ENCODE peak calls at places on chromosomes 6 and 20, in ten cellular contexts. E, Q, H, G, M, P, C, Y, R and X are unnamed samples.

GRCh38 chr20:49608752-49609670 is 41.1 kb upstream of the PTGIS start:
- DNase-seq in E (peak; percentile 61), Y (peak; percentile 71), G (peak; percentile 61), P (peak; percentile 60), H (peak; percentile 93), R (no peak), Q (peak; percentile 74), C (peak; percentile 60), M (peak; percentile 80), X (peak; percentile 76)

GRCh38 chr6:75351570-75351969 is 67.0 kb upstream of the TMEM30A start:
- DNase-seq in H (no peak), E (no peak), Q (no peak), C (no peak), M (no peak), P (no peak), Y (no peak), G (no peak), R (no peak), X (no peak)

GRCh38 chr20:18679020-18679419 is 91.2 kb downstream of the DTD1 start:
- DNase-seq in P (no peak), C (peak; percentile 19), E (no peak), Q (no peak), H (no peak), R (no peak), G (no peak), Y (peak; percentile 4), M (no peak), X (no peak)

GRCh38 chr6:15386110-15386755 is 140.4 kb downstream of the JARID2 start:
- DNase-seq in M (no peak), Y (no peak), C (no peak), G (no peak), R (no peak), Q (no peak), E (no peak), P (no peak), H (no peak), X (no peak)

GRCh38 chr6:84340422-84340821 is 113.0 kb upstream of the CEP162 start:
- DNase-seq in Q (no peak), H (no peak), Y (no peak), R (no peak), M (no peak), G (no peak), P (no peak), E (no peak), C (no peak), X (no peak)

GRCh38 chr6:82385102-82385501 is 21.5 kb downstream of the TPBG start:
- DNase-seq in P (no peak), E (no peak), M (no peak), H (no peak), Q (no peak), G (no peak), R (no peak), Y (no peak), C (no peak), X (no peak)

GRCh38 chr6:139124887-139125672 is 9.8 kb upstream of the HECA start:
- DNase-seq in Q (peak; percentile 82), G (peak; percentile 55), E (peak; percentile 26), H (peak; percentile 90), Y (peak; percentile 66), P (peak; percentile 68), C (peak; percentile 87), M (peak; percentile 65), R (peak; percentile 75), X (peak; percentile 78)

GRCh38 chr6:81793811-81794210 is 41.3 kb upstream of the TENT5A start:
- DNase-seq in G (no peak), H (no peak), C (peak; percentile 32), P (no peak), M (no peak), R (no peak), Y (peak; percentile 65), E (no peak), Q (no peak), X (no peak)

GRCh38 chr20:48189177-48189576 is 403.9 kb upstream of the SULF2 start:
- DNase-seq in Q (no peak), R (no peak), H (no peak), C (peak; percentile 56), G (no peak), Y (peak; percentile 22), E (peak; percentile 5), M (no peak), P (no peak), X (no peak)

GRCh38 chr6:45105170-45105820 is 222.8 kb upstream of the RUNX2 start:
- DNase-seq in E (no peak), C (no peak), Q (no peak), Y (peak; percentile 43), P (no peak), G (no peak), R (no peak), M (no peak), H (no peak), X (no peak)

DNA sequence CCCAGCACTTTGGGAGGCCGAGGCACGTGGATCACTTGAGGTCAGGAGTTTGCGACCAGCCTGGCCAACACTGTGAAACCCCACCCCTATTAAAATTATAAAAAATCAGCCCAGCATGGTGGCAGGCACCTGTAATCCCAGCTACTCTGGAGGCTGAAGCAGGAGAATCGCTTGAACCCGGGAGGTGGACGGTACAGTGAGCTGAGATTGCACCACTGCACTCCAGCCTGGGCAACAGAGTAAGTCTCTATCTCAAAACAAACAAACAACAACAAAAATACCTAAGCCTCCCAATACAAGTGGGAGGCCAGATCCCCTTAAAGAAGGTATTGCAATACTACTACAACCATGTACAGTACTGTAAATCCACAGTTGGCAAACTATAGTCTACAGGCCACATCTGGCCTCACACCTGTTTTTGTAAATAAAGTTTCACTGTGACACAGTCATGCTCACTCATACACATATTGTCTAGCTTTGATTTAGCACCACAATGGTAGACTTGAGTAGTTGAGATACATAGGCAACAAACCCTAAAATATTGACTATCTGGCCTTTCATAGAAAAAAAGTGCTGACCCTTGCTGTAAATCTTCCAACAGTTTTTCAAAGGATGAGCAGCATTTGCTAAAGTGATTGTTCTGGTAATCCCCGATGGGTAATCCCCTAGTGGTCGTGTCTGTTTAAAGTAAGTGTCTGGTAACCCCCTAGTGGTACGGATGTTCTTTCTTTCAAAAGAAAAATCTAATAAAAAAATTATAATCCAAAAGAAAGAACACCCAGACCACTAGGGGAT is 202.0 kb downstream of the RNGTT start:
- DNase-seq in C (no peak), Y (no peak), H (no peak), R (no peak), M (no peak), Q (no peak), G (no peak), P (no peak), E (no peak), X (no peak)
- H3K4me3 ChIP-seq in C (no peak overlapping the region), Y (no peak overlapping the region), H (no peak overlapping the region), R (no peak overlapping the region), M (no peak overlapping the region), Q (no peak overlapping the region), G (no peak overlapping the region), P (no peak overlapping the region), E (no peak overlapping the region), X (no peak overlapping the region)

GRCh38 chr20:36543187-36544133 is 2.1 kb downstream of the MYL9 start:
- DNase-seq in G (no peak), P (no peak), M (no peak), R (no peak), E (no peak), Q (peak; percentile 60), C (peak; percentile 69), H (peak; percentile 67), Y (peak; percentile 92), X (peak; percentile 68)
- H3K4me3 ChIP-seq in G (peak overlapping the region; percentile 86), P (no peak overlapping the region), M (peak overlapping the region; percentile 67), R (no peak overlapping the region), E (no peak overlapping the region), Q (peak overlapping the region; percentile 59), C (peak overlapping the region; percentile 87), H (peak overlapping the region; percentile 55), Y (peak overlapping the region; percentile 97), X (no peak overlapping the region)

GRCh38 chr6:18985061-18985460 is 597.9 kb downstream of the RNF144B start:
- DNase-seq in E (no peak), G (no peak), H (no peak), Q (no peak), C (no peak), Y (no peak), P (no peak), R (no peak), M (no peak), X (no peak)

GRCh38 chr6:18985958-18986357 is 598.8 kb downstream of the RNF144B start:
- DNase-seq in Q (no peak), P (no peak), R (no peak), H (no peak), E (no peak), M (no peak), C (no peak), Y (no peak), G (no peak), X (no peak)

GRCh38 chr6:18990313-18990978 is 603.3 kb downstream of the RNF144B start:
- DNase-seq in M (peak; percentile 89), P (no peak), E (peak; percentile 26), G (peak; percentile 70), R (no peak), H (peak; percentile 75), Y (peak; percentile 44), Q (peak; percentile 69), C (peak; percentile 47), X (peak; percentile 55)
- H3K4me3 ChIP-seq in M (no peak overlapping the region), P (no peak overlapping the region), E (no peak overlapping the region), G (no peak overlapping the region), R (no peak overlapping the region), H (no peak overlapping the region), Y (no peak overlapping the region), Q (no peak overlapping the region), C (no peak overlapping the region), X (no peak overlapping the region)

GRCh38 chr6:46217671-46218131 is 46.9 kb upstream of the ENPP5 start:
- DNase-seq in H (no peak), R (no peak), G (no peak), C (peak; percentile 44), E (no peak), Q (no peak), M (no peak), Y (peak; percentile 7), P (no peak), X (no peak)

GRCh38 chr6:46218457-46218856 is 47.7 kb upstream of the ENPP5 start:
- DNase-seq in M (no peak), H (no peak), Q (no peak), C (no peak), P (no peak), R (no peak), Y (no peak), E (no peak), G (no peak), X (no peak)

GRCh38 chr6:46221221-46221793 is 50.5 kb upstream of the ENPP5 start:
- DNase-seq in Q (no peak), H (no peak), Y (peak; percentile 72), R (peak; percentile 5), C (peak; percentile 52), M (peak; percentile 58), E (peak; percentile 43), G (no peak), P (no peak), X (no peak)

GRCh38 chr6:46220351-46221220 is 49.8 kb upstream of the ENPP5 start:
- DNase-seq in Y (no peak), C (peak; percentile 9), E (no peak), H (no peak), P (no peak), R (no peak), Q (no peak), M (no peak), G (no peak), X (no peak)

DNA sequence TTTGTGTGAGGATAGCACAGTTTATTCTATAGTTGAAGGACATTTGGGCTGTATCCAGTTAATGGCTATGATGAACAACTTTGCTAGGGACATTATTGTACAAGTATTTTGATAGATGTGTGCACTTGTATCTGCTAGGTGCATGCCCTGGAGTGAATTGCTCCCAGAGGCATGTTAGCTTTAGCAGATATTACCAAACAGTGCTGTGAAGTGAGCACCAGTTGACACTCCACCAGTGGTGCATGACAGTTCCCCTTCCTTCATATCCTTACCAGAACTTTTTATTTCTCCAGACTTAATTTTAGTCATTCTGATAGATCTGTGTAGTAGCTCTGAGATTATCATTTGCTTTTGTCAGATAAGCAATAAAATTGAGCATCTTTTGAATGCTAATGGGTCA is 48.9 kb upstream of the ENPP5 start:
- DNase-seq in Y (no peak), M (no peak), H (no peak), P (no peak), C (no peak), E (no peak), Q (no peak), R (no peak), G (no peak), X (no peak)
- H3K4me3 ChIP-seq in Y (no peak overlapping the region), M (no peak overlapping the region), H (no peak overlapping the region), P (no peak overlapping the region), C (no peak overlapping the region), E (no peak overlapping the region), Q (no peak overlapping the region), R (no peak overlapping the region), G (no peak overlapping the region), X (no peak overlapping the region)